ENCODE peak calls at places on chromosomes 12 and 14, in six cellular contexts. L is retinal pigment epithelial cell, Q is right atrium auricular region, B is tibial nerve, G is GM06990, N is OCI-LY7. E is an unnamed sample.

GRCh38 chr12:46370792-46371717 is 1.5 kb downstream of the SLC38A2 start:
- DNase-seq in N (peak), G (peak), B (peak), L (no peak), Q (peak), E (peak)

GRCh38 chr12:57190821-57191220 is 25.8 kb upstream of the NXPH4 start:
- DNase-seq in N (no peak), B (no peak), G (no peak), L (no peak), Q (no peak), E (no peak)

GRCh38 chr12:110993425-110993824 is 73.0 kb upstream of the MYL2 start:
- DNase-seq in G (no peak), L (no peak), Q (no peak), N (no peak), B (no peak), E (no peak)

GRCh38 chr12:108589840-108590229 is 8.0 kb downstream of the TMEM119 start:
- DNase-seq in L (no peak), B (no peak), G (no peak), N (no peak), Q (no peak), E (no peak)

GRCh38 chr12:97464241-97465011 is 1.8 kb downstream of the RMST start:
- DNase-seq in B (no peak), N (no peak), G (no peak), Q (no peak), L (no peak), E (no peak)

GRCh38 chr14:23605931-23606585 is 27.5 kb upstream of the JPH4 start:
- DNase-seq in B (no peak), N (no peak), Q (no peak), G (peak), L (no peak), E (no peak)

GRCh38 chr14:31169877-31170276 is 37.7 kb downstream of the HECTD1 start:
- DNase-seq in L (no peak), Q (no peak), G (no peak), N (no peak), B (no peak), E (no peak)

GRCh38 chr14:99273025-99273723 is 1.2 kb upstream of the BCL11B start:
- DNase-seq in L (no peak), B (no peak), Q (no peak), G (peak), N (no peak), E (peak)

GRCh38 chr12:94545937-94546771 is 86.5 kb upstream of the CEP83 start:
- DNase-seq in N (peak), B (no peak), L (peak), G (no peak), Q (no peak), E (no peak)

GRCh38 chr12:100267603-100268281 is 765 bp downstream of the SCYL2 start:
- DNase-seq in Q (no peak), B (peak), N (no peak), L (no peak), G (no peak), E (peak)

GRCh38 chr12:7869137-7869536 is 3.6 kb downstream of the SLC2A14 start:
- DNase-seq in N (no peak), G (no peak), L (no peak), B (no peak), Q (no peak), E (no peak)

GRCh38 chr12:42770261-42770660 is 180.7 kb upstream of the PRICKLE1 start:
- DNase-seq in L (no peak), B (no peak), N (no peak), G (no peak), Q (no peak), E (no peak)

GRCh38 chr12:113926792-113927191 is 39.3 kb downstream of the RBM19 start:
- DNase-seq in N (no peak), G (no peak), B (no peak), Q (no peak), L (no peak), E (no peak)

GRCh38 chr14:53010193-53010592 is 59.3 kb upstream of the FERMT2 start:
- DNase-seq in B (no peak), N (no peak), L (no peak), G (no peak), Q (no peak), E (no peak)

GRCh38 chr14:50957296-50957695 is 13.0 kb upstream of the PYGL start:
- DNase-seq in Q (no peak), N (no peak), B (no peak), L (no peak), G (no peak), E (no peak)

GRCh38 chr14:64732536-64733120 is 28.4 kb downstream of the PLEKHG3 start:
- DNase-seq in B (no peak), Q (no peak), G (no peak), L (no peak), N (no peak), E (no peak)

GRCh38 chr14:45169906-45170305 is 34.2 kb downstream of the FANCM start:
- DNase-seq in B (no peak), Q (no peak), G (no peak), L (no peak), N (no peak), E (no peak)

GRCh38 chr14:39169541-39169900 is 612 bp downstream of the TRAPPC6B start:
- DNase-seq in Q (no peak), G (no peak), B (no peak), L (no peak), N (no peak), E (no peak)

GRCh38 chr14:81677736-81678135 is 144.1 kb upstream of the SEL1L start:
- DNase-seq in L (no peak), N (no peak), G (no peak), B (no peak), Q (no peak), E (no peak)

GRCh38 chr12:30000401-30000800 is 216.7 kb upstream of the TMTC1 start:
- DNase-seq in B (no peak), Q (no peak), G (no peak), N (no peak), L (peak), E (no peak)

GRCh38 chr14:68216072-68216471 is 396.5 kb downstream of the RAD51B start:
- DNase-seq in G (no peak), B (no peak), L (no peak), N (no peak), Q (no peak), E (no peak)

GRCh38 chr12:6606331-6607131 is 648 bp downstream of the CHD4 start:
- DNase-seq in B (peak), L (no peak), Q (peak), G (peak), N (peak), E (peak)

GRCh38 chr12:98320026-98320425 is 195.4 kb upstream of the TMPO start:
- DNase-seq in B (no peak), N (no peak), L (no peak), G (no peak), Q (no peak), E (no peak)

GRCh38 chr12:106954462-106955376 is 988 bp upstream of the TMEM263 start:
- DNase-seq in B (peak), Q (peak), N (no peak), G (peak), L (no peak), E (peak)

GRCh38 chr12:130145731-130146130 is 16.5 kb upstream of the FZD10 start:
- DNase-seq in N (no peak), G (no peak), Q (no peak), L (no peak), B (no peak), E (no peak)

GRCh38 chr12:43976027-43976426 is 140.1 kb downstream of the TMEM117 start:
- DNase-seq in B (no peak), N (no peak), Q (no peak), L (no peak), G (no peak), E (no peak)

GRCh38 chr14:24051789-24052655 is at the start of gene CARMIL3:
- DNase-seq in L (no peak), N (peak), G (peak), B (no peak), Q (no peak), E (peak)

GRCh38 chr14:55794655-55795583 is 214.9 kb downstream of the KTN1 start:
- DNase-seq in Q (no peak), N (no peak), G (no peak), L (no peak), B (no peak), E (no peak)